ENCODE peak calls at places on chromosomes 1 and 21, in nine cellular contexts. One of them, this sample, is unnamed.

GRCh38 chr21:31132574-31133242 is 94.4 kb upstream of the KRTAP19-8 start:
- DNase-seq in right lobe of liver: no peak
- DNase-seq in ovary: no peak
- DNase-seq in GM12865: peak; percentile 83
- DNase-seq in neural crest cell: no peak
- DNase-seq in fibroblast of the aortic adventitia: no peak
- DNase-seq in activated CD8-positive, alpha-beta T cell treated with anti-CD3 and anti-CD28 coated beads for 36 hours: peak; percentile 83
- DNase-seq in PC-9: no peak
- DNase-seq in progenitor cell of endocrine pancreas: no peak
- DNase-seq in this sample: peak; percentile 23

GRCh38 chr1:230236951-230237350 is 169.9 kb downstream of the GALNT2 start:
- DNase-seq in progenitor cell of endocrine pancreas: no peak
- DNase-seq in right lobe of liver: no peak
- DNase-seq in ovary: no peak
- DNase-seq in activated CD8-positive, alpha-beta T cell treated with anti-CD3 and anti-CD28 coated beads for 36 hours: no peak
- DNase-seq in GM12865: no peak
- DNase-seq in fibroblast of the aortic adventitia: peak; percentile 69
- DNase-seq in PC-9: no peak
- DNase-seq in neural crest cell: no peak
- DNase-seq in this sample: no peak

GRCh38 chr1:21321963-21322680 is 31.9 kb upstream of the ECE1 start:
- DNase-seq in PC-9: no peak
- DNase-seq in fibroblast of the aortic adventitia: no peak
- DNase-seq in neural crest cell: no peak
- DNase-seq in ovary: no peak
- DNase-seq in GM12865: no peak
- DNase-seq in progenitor cell of endocrine pancreas: no peak
- DNase-seq in activated CD8-positive, alpha-beta T cell treated with anti-CD3 and anti-CD28 coated beads for 36 hours: no peak
- DNase-seq in right lobe of liver: no peak
- DNase-seq in this sample: no peak

GRCh38 chr1:57485643-57486042 is 61.8 kb upstream of the DAB1 start:
- DNase-seq in activated CD8-positive, alpha-beta T cell treated with anti-CD3 and anti-CD28 coated beads for 36 hours: no peak
- DNase-seq in neural crest cell: no peak
- DNase-seq in PC-9: no peak
- DNase-seq in GM12865: no peak
- DNase-seq in ovary: no peak
- DNase-seq in fibroblast of the aortic adventitia: peak; percentile 71
- DNase-seq in right lobe of liver: no peak
- DNase-seq in progenitor cell of endocrine pancreas: no peak
- DNase-seq in this sample: no peak

GRCh38 chr1:243917177-243917862 is 67.3 kb upstream of the AKT3 start:
- DNase-seq in right lobe of liver: no peak
- DNase-seq in ovary: peak; percentile 46
- DNase-seq in neural crest cell: peak; percentile 28
- DNase-seq in GM12865: no peak
- DNase-seq in activated CD8-positive, alpha-beta T cell treated with anti-CD3 and anti-CD28 coated beads for 36 hours: peak; percentile 35
- DNase-seq in PC-9: peak; percentile 27
- DNase-seq in progenitor cell of endocrine pancreas: peak; percentile 29
- DNase-seq in fibroblast of the aortic adventitia: peak; percentile 78
- DNase-seq in this sample: peak; percentile 43

GRCh38 chr21:14918542-14918941 is 146.3 kb downstream of the NRIP1 start:
- DNase-seq in neural crest cell: no peak
- DNase-seq in progenitor cell of endocrine pancreas: no peak
- DNase-seq in right lobe of liver: no peak
- DNase-seq in ovary: no peak
- DNase-seq in GM12865: no peak
- DNase-seq in activated CD8-positive, alpha-beta T cell treated with anti-CD3 and anti-CD28 coated beads for 36 hours: no peak
- DNase-seq in PC-9: no peak
- DNase-seq in fibroblast of the aortic adventitia: no peak
- DNase-seq in this sample: no peak

GRCh38 chr1:46204406-46204742 is 1.2 kb downstream of the LURAP1 start:
- DNase-seq in neural crest cell: no peak
- DNase-seq in right lobe of liver: no peak
- DNase-seq in GM12865: no peak
- DNase-seq in fibroblast of the aortic adventitia: no peak
- DNase-seq in activated CD8-positive, alpha-beta T cell treated with anti-CD3 and anti-CD28 coated beads for 36 hours: no peak
- DNase-seq in progenitor cell of endocrine pancreas: no peak
- DNase-seq in PC-9: no peak
- DNase-seq in ovary: no peak
- DNase-seq in this sample: no peak

GRCh38 chr1:7845761-7846160 is 7.1 kb downstream of the UTS2 start:
- DNase-seq in neural crest cell: no peak
- DNase-seq in activated CD8-positive, alpha-beta T cell treated with anti-CD3 and anti-CD28 coated beads for 36 hours: no peak
- DNase-seq in PC-9: no peak
- DNase-seq in fibroblast of the aortic adventitia: peak; percentile 83
- DNase-seq in GM12865: no peak
- DNase-seq in right lobe of liver: no peak
- DNase-seq in ovary: no peak
- DNase-seq in progenitor cell of endocrine pancreas: no peak
- DNase-seq in this sample: no peak

GRCh38 chr1:91751281-91751680 is 134.7 kb downstream of the TGFBR3 start:
- DNase-seq in neural crest cell: no peak
- DNase-seq in ovary: no peak
- DNase-seq in GM12865: no peak
- DNase-seq in progenitor cell of endocrine pancreas: no peak
- DNase-seq in PC-9: no peak
- DNase-seq in right lobe of liver: no peak
- DNase-seq in activated CD8-positive, alpha-beta T cell treated with anti-CD3 and anti-CD28 coated beads for 36 hours: no peak
- DNase-seq in fibroblast of the aortic adventitia: peak; percentile 91
- DNase-seq in this sample: no peak

GRCh38 chr21:44082648-44083436 is 24.4 kb upstream of the PWP2 start:
- DNase-seq in progenitor cell of endocrine pancreas: no peak
- DNase-seq in PC-9: peak; percentile 85
- DNase-seq in ovary: no peak
- DNase-seq in activated CD8-positive, alpha-beta T cell treated with anti-CD3 and anti-CD28 coated beads for 36 hours: peak; percentile 53
- DNase-seq in neural crest cell: no peak
- DNase-seq in right lobe of liver: no peak
- DNase-seq in GM12865: no peak
- DNase-seq in fibroblast of the aortic adventitia: no peak
- DNase-seq in this sample: no peak

GRCh38 chr1:7561331-7561921 is 209.7 kb upstream of the VAMP3 start:
- DNase-seq in activated CD8-positive, alpha-beta T cell treated with anti-CD3 and anti-CD28 coated beads for 36 hours: peak; percentile 32
- DNase-seq in neural crest cell: peak; percentile 28
- DNase-seq in right lobe of liver: no peak
- DNase-seq in progenitor cell of endocrine pancreas: no peak
- DNase-seq in ovary: no peak
- DNase-seq in PC-9: peak; percentile 20
- DNase-seq in fibroblast of the aortic adventitia: no peak
- DNase-seq in GM12865: peak; percentile 20
- DNase-seq in this sample: no peak

GRCh38 chr1:82154231-82154630 is 353.5 kb downstream of the ADGRL2 start:
- DNase-seq in neural crest cell: no peak
- DNase-seq in activated CD8-positive, alpha-beta T cell treated with anti-CD3 and anti-CD28 coated beads for 36 hours: no peak
- DNase-seq in fibroblast of the aortic adventitia: no peak
- DNase-seq in progenitor cell of endocrine pancreas: no peak
- DNase-seq in right lobe of liver: no peak
- DNase-seq in PC-9: no peak
- DNase-seq in GM12865: no peak
- DNase-seq in ovary: no peak
- DNase-seq in this sample: no peak

GRCh38 chr1:180153032-180153431 is 1.6 kb upstream of the QSOX1 start:
- DNase-seq in neural crest cell: no peak
- DNase-seq in activated CD8-positive, alpha-beta T cell treated with anti-CD3 and anti-CD28 coated beads for 36 hours: no peak
- DNase-seq in ovary: no peak
- DNase-seq in fibroblast of the aortic adventitia: no peak
- DNase-seq in GM12865: no peak
- DNase-seq in progenitor cell of endocrine pancreas: no peak
- DNase-seq in PC-9: no peak
- DNase-seq in right lobe of liver: peak; percentile 19
- DNase-seq in this sample: no peak

GRCh38 chr1:15436881-15437449 is 1.3 kb upstream of the CTRC start:
- DNase-seq in activated CD8-positive, alpha-beta T cell treated with anti-CD3 and anti-CD28 coated beads for 36 hours: no peak
- DNase-seq in ovary: no peak
- DNase-seq in PC-9: no peak
- DNase-seq in right lobe of liver: no peak
- DNase-seq in progenitor cell of endocrine pancreas: no peak
- DNase-seq in neural crest cell: no peak
- DNase-seq in fibroblast of the aortic adventitia: no peak
- DNase-seq in GM12865: no peak
- DNase-seq in this sample: no peak

GRCh38 chr1:23544444-23545389 is 13.7 kb upstream of the E2F2 start:
- DNase-seq in GM12865: peak; percentile 89
- DNase-seq in progenitor cell of endocrine pancreas: peak; percentile 74
- DNase-seq in ovary: peak; percentile 84
- DNase-seq in right lobe of liver: peak; percentile 76
- DNase-seq in neural crest cell: peak; percentile 74
- DNase-seq in PC-9: peak; percentile 73
- DNase-seq in fibroblast of the aortic adventitia: peak; percentile 89
- DNase-seq in activated CD8-positive, alpha-beta T cell treated with anti-CD3 and anti-CD28 coated beads for 36 hours: peak; percentile 85
- DNase-seq in this sample: peak; percentile 74

GRCh38 chr1:89821322-89822108 is 683 bp downstream of the LRRC8D start:
- DNase-seq in ovary: peak; percentile 37
- DNase-seq in GM12865: peak; percentile 79
- DNase-seq in fibroblast of the aortic adventitia: no peak
- DNase-seq in progenitor cell of endocrine pancreas: peak; percentile 59
- DNase-seq in neural crest cell: peak; percentile 26
- DNase-seq in PC-9: peak; percentile 55
- DNase-seq in right lobe of liver: peak; percentile 67
- DNase-seq in activated CD8-positive, alpha-beta T cell treated with anti-CD3 and anti-CD28 coated beads for 36 hours: peak; percentile 77
- DNase-seq in this sample: peak; percentile 82

GRCh38 chr1:23916209-23917131 is 3.3 kb upstream of the CNR2 start:
- DNase-seq in right lobe of liver: peak; percentile 65
- DNase-seq in neural crest cell: peak; percentile 55
- DNase-seq in ovary: peak; percentile 61
- DNase-seq in progenitor cell of endocrine pancreas: peak; percentile 28
- DNase-seq in fibroblast of the aortic adventitia: peak; percentile 49
- DNase-seq in GM12865: peak; percentile 92
- DNase-seq in PC-9: peak; percentile 74
- DNase-seq in activated CD8-positive, alpha-beta T cell treated with anti-CD3 and anti-CD28 coated beads for 36 hours: peak; percentile 83
- DNase-seq in this sample: peak; percentile 82

DNA sequence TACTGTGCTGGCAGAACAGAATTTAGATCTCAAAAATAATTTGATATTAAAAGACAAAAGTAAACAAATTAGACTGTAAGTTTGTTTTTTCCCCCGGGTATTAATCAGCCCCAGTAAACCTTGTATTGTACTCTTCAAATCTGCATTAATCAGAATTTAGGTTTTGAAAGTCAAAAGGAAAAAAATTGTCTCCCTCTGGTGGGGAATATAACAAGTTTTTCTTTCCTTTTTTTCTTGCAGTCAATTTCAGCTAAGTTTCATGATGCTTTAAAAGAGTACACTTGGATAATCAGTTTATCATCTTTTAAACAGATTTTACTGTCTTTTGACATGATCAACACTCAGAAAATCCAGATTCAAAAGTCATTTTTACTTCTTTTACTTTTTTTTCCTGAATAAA is 134.5 kb upstream of the PKN2 start:
- DNase-seq in neural crest cell: no peak
- DNase-seq in GM12865: no peak
- DNase-seq in activated CD8-positive, alpha-beta T cell treated with anti-CD3 and anti-CD28 coated beads for 36 hours: no peak
- DNase-seq in right lobe of liver: no peak
- DNase-seq in progenitor cell of endocrine pancreas: no peak
- DNase-seq in fibroblast of the aortic adventitia: peak; percentile 13
- DNase-seq in PC-9: no peak
- DNase-seq in ovary: no peak
- DNase-seq in this sample: no peak
- TF ChIP-seq CTCF in neural crest cell: peak; percentile 59
- TF ChIP-seq CTCF in GM12865: no peak
- TF ChIP-seq CTCF in activated CD8-positive, alpha-beta T cell treated with anti-CD3 and anti-CD28 coated beads for 36 hours: no peak
- TF ChIP-seq CTCF in right lobe of liver: peak; percentile 45
- TF ChIP-seq CTCF in progenitor cell of endocrine pancreas: peak; percentile 37
- TF ChIP-seq CTCF in fibroblast of the aortic adventitia: peak; percentile 13
- TF ChIP-seq CTCF in PC-9: peak; percentile 63
- TF ChIP-seq CTCF in ovary: no peak
- TF ChIP-seq CTCF in this sample: no peak

DNA sequence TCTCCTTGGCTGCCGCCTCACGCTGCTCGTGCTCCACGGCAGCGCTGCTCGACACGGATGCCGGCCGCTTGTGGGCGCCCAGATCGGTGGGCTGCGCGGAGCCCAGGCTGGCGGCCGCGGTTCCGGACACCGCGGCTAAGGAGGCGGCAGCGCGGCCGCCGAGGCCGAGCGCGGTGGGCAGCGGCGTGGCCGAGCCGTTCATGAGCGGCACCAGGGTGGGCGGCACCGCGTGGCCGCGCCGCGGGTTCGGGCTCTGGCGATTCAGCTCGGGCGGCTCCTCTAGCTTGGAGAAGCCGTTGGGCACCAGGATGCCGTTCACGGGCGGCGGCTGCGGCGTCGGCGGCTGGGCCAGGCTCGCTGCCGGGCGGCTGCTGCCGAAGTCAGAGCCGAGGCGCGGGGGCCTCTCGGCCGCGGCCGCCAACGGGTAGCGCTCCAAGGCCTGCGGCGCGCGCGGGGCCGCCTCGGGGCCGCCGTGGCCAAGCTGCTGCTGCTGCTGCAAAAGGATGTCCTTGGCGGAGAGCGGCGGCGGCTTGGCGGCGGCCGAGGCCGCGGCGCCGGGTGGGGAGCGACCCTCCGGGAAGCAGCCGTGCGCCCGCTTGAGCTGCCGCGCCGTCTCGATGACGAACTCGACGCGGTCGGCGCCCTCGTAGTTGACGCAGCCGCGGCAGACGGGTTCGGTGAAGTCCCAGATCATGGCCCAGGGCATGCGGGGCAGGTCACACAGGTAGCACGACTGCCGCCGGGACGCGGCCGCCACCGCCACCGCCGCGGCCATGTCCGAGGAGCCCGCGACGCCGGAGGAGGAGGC is 1.1 kb downstream of the IRF2BP2 start:
- DNase-seq in progenitor cell of endocrine pancreas: no peak
- DNase-seq in ovary: peak; percentile 65
- DNase-seq in activated CD8-positive, alpha-beta T cell treated with anti-CD3 and anti-CD28 coated beads for 36 hours: peak; percentile 83
- DNase-seq in neural crest cell: no peak
- DNase-seq in fibroblast of the aortic adventitia: peak; percentile 40
- DNase-seq in GM12865: peak; percentile 81
- DNase-seq in PC-9: peak; percentile 45
- DNase-seq in right lobe of liver: peak; percentile 60
- DNase-seq in this sample: peak; percentile 66
- TF ChIP-seq CTCF in progenitor cell of endocrine pancreas: no peak
- TF ChIP-seq CTCF in ovary: no peak
- TF ChIP-seq CTCF in activated CD8-positive, alpha-beta T cell treated with anti-CD3 and anti-CD28 coated beads for 36 hours: no peak
- TF ChIP-seq CTCF in neural crest cell: peak; percentile 0
- TF ChIP-seq CTCF in fibroblast of the aortic adventitia: no peak
- TF ChIP-seq CTCF in GM12865: no peak
- TF ChIP-seq CTCF in PC-9: no peak
- TF ChIP-seq CTCF in right lobe of liver: no peak
- TF ChIP-seq CTCF in this sample: no peak

DNA sequence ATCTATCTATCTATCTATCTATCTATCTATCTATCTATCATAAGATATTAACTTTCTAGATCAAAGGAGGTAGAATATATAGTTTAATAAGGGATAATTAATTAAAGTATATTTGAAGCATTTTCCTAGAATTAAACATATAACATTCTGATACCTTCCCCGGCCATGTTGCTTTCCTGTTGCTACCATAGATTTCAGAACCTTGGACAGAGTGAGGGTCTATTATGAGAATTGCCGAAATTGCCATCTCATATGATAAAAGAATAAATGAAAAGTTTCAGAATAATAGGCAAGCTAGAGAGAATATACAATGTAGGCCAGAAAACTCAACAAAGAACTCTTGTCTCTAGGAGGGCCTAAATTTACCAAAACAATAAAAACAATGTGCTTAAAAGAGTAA is 706.1 kb upstream of the TMPRSS15 start:
- DNase-seq in ovary: no peak
- DNase-seq in activated CD8-positive, alpha-beta T cell treated with anti-CD3 and anti-CD28 coated beads for 36 hours: no peak
- DNase-seq in PC-9: no peak
- DNase-seq in fibroblast of the aortic adventitia: no peak
- DNase-seq in GM12865: no peak
- DNase-seq in neural crest cell: no peak
- DNase-seq in progenitor cell of endocrine pancreas: no peak
- DNase-seq in right lobe of liver: no peak
- DNase-seq in this sample: no peak
- TF ChIP-seq CTCF in ovary: no peak
- TF ChIP-seq CTCF in activated CD8-positive, alpha-beta T cell treated with anti-CD3 and anti-CD28 coated beads for 36 hours: no peak
- TF ChIP-seq CTCF in PC-9: no peak
- TF ChIP-seq CTCF in fibroblast of the aortic adventitia: no peak
- TF ChIP-seq CTCF in GM12865: no peak
- TF ChIP-seq CTCF in neural crest cell: no peak
- TF ChIP-seq CTCF in progenitor cell of endocrine pancreas: no peak
- TF ChIP-seq CTCF in right lobe of liver: no peak
- TF ChIP-seq CTCF in this sample: no peak

GRCh38 chr1:97824200-97824599 is 96.6 kb downstream of the DPYD start:
- DNase-seq in activated CD8-positive, alpha-beta T cell treated with anti-CD3 and anti-CD28 coated beads for 36 hours: no peak
- DNase-seq in fibroblast of the aortic adventitia: no peak
- DNase-seq in right lobe of liver: no peak
- DNase-seq in neural crest cell: no peak
- DNase-seq in PC-9: no peak
- DNase-seq in ovary: no peak
- DNase-seq in GM12865: no peak
- DNase-seq in progenitor cell of endocrine pancreas: no peak
- DNase-seq in this sample: no peak
- TF ChIP-seq CTCF in activated CD8-positive, alpha-beta T cell treated with anti-CD3 and anti-CD28 coated beads for 36 hours: no peak
- TF ChIP-seq CTCF in fibroblast of the aortic adventitia: no peak
- TF ChIP-seq CTCF in right lobe of liver: no peak
- TF ChIP-seq CTCF in neural crest cell: no peak
- TF ChIP-seq CTCF in PC-9: no peak
- TF ChIP-seq CTCF in ovary: no peak
- TF ChIP-seq CTCF in GM12865: no peak
- TF ChIP-seq CTCF in progenitor cell of endocrine pancreas: no peak
- TF ChIP-seq CTCF in this sample: no peak

This sample was measured in GM13977.